ENCODE peak calls at places on chromosome 9, in five cellular contexts. K is stomach, X is K562, Q is transverse colon, F is GM12878. O is an unnamed sample.

GRCh38 chr9:126449725-126450443 is 123.3 kb downstream of the MVB12B start:
- DNase-seq in K (no peak), X (no peak), Q (no peak), F (no peak), O (no peak)

GRCh38 chr9:105216440-105217178 is 27.8 kb upstream of the SLC44A1 start:
- DNase-seq in K (peak; percentile 45), X (no peak), Q (peak; percentile 54), F (no peak), O (no peak)

GRCh38 chr9:114371986-114372917 is 15.5 kb downstream of the AKNA start:
- DNase-seq in K (no peak), X (no peak), Q (peak; percentile 45), F (no peak), O (no peak)

GRCh38 chr9:38149647-38150046 is 80.6 kb upstream of the SHB start:
- DNase-seq in K (no peak), X (no peak), Q (no peak), F (no peak), O (no peak)

GRCh38 chr9:83334320-83334719 is 203.9 kb downstream of the FRMD3 start:
- DNase-seq in K (peak; percentile 89), X (peak; percentile 46), Q (peak; percentile 87), F (peak; percentile 11), O (peak; percentile 83)

GRCh38 chr9:98922721-98923435 is 20.8 kb upstream of the COL15A1 start:
- DNase-seq in K (no peak), X (no peak), Q (no peak), F (no peak), O (no peak)

GRCh38 chr9:132886358-132886725 is 7.6 kb downstream of the SPACA9 start:
- DNase-seq in K (no peak), X (no peak), Q (no peak), F (no peak), O (no peak)

GRCh38 chr9:136225366-136225747 is 20.3 kb downstream of the QSOX2 start:
- DNase-seq in K (no peak), X (no peak), Q (peak; percentile 54), F (peak; percentile 32), O (no peak)

GRCh38 chr9:17793713-17794622 is 215.1 kb downstream of the SH3GL2 start:
- DNase-seq in K (no peak), X (no peak), Q (peak; percentile 16), F (no peak), O (no peak)

GRCh38 chr9:128819716-128820664 is 1.7 kb downstream of the ENDOG start:
- DNase-seq in K (no peak), X (peak; percentile 77), Q (peak; percentile 47), F (no peak), O (no peak)

GRCh38 chr9:108478871-108479332 is 376.9 kb downstream of the ACTL7B start:
- DNase-seq in K (no peak), X (no peak), Q (no peak), F (peak; percentile 15), O (no peak)

GRCh38 chr9:16626577-16627130 is 243.8 kb downstream of the BNC2 start:
- DNase-seq in K (no peak), X (no peak), Q (no peak), F (no peak), O (no peak)

GRCh38 chr9:101397746-101398334 is 578 bp downstream of the MRPL50 start:
- DNase-seq in K (no peak), X (no peak), Q (peak; percentile 7), F (no peak), O (no peak)

GRCh38 chr9:7777776-7778175 is 21.8 kb downstream of the DMAC1 start:
- DNase-seq in K (no peak), X (no peak), Q (no peak), F (no peak), O (no peak)

GRCh38 chr9:98256632-98257218 is 1.3 kb upstream of the TBC1D2 start:
- DNase-seq in K (no peak), X (peak; percentile 70), Q (no peak), F (no peak), O (no peak)

GRCh38 chr9:114497727-114498382 is 7.4 kb downstream of the WHRN start:
- DNase-seq in K (no peak), X (no peak), Q (no peak), F (no peak), O (no peak)

GRCh38 chr9:96564217-96564616 is 55.4 kb downstream of the CDC14B start:
- DNase-seq in K (no peak), X (no peak), Q (no peak), F (no peak), O (no peak)

GRCh38 chr9:69818946-69819345 is 1.7 kb upstream of the CFAP95 start:
- DNase-seq in K (no peak), X (no peak), Q (no peak), F (no peak), O (no peak)

GRCh38 chr9:16461851-16462250 is 408.6 kb downstream of the BNC2 start:
- DNase-seq in K (no peak), X (no peak), Q (no peak), F (no peak), O (no peak)

GRCh38 chr9:72464819-72465218 is 56.6 kb upstream of the TMC1 start:
- DNase-seq in K (no peak), X (no peak), Q (no peak), F (no peak), O (no peak)

GRCh38 chr9:3243676-3244075 is 282.1 kb downstream of the RFX3 start:
- DNase-seq in K (no peak), X (no peak), Q (no peak), F (no peak), O (no peak)

GRCh38 chr9:3247211-3247610 is 278.6 kb downstream of the RFX3 start:
- DNase-seq in K (no peak), X (no peak), Q (no peak), F (no peak), O (no peak)

GRCh38 chr9:3246231-3246630 is 279.6 kb downstream of the RFX3 start:
- DNase-seq in K (no peak), X (no peak), Q (no peak), F (no peak), O (no peak)

GRCh38 chr9:3241290-3241689 is 284.5 kb downstream of the RFX3 start:
- DNase-seq in K (no peak), X (no peak), Q (no peak), F (no peak), O (no peak)

GRCh38 chr9:3244963-3245653 is 280.7 kb downstream of the RFX3 start:
- DNase-seq in K (no peak), X (no peak), Q (no peak), F (peak; percentile 34), O (no peak)
- TF ChIP-seq POLR2AphosphoS5 in K (no peak), X (no peak), Q (no peak), F (no peak), O (no peak)

DNA sequence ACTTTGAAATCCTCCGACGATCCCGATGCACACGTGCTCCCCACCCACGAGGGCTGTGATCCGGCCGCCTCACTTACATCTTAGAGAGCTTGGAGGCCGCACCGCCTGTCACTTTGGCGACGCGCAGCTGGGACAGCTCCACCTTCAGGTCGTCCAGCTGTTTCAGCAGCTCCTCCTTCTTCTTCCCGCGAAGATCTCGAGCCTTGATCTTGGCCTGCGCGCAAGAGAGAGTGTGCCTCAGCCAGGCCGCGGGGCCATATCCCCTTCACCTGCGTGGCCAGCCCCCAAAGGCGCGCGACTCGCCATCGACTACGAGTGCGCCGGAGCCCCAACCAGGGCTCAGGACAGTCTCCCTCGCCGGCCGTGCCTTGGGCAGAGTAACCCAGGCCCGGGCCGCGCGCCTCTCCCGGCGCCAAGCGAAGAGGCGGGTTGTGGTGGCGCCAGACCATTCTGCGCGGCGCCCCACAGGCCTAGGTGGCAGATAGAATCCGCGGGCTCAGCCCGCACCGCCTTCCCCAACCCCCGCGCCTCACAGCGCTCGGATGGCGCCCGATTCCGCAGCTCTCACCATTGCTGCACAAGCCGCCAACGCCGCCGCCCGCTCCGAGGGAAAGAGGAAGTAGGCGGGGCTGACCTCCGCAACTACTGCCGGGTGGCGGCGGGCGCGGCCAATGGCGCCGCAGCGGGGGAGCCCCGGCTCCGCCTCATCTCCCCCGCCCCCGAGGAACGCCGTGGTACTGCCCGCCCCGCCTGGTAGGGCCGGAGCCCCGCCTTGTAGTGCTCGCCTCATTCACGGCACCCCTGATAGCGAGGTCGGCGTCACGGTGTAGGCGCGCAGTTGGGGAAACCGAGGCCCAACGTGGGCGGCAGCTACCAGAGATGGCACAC is at the start of the genes ARPC5L and RPL35:
- DNase-seq in K (peak; percentile 96), X (peak; percentile 99), Q (peak; percentile 97), F (peak; percentile 80), O (peak; percentile 96)
- TF ChIP-seq EP300 in K (no peak), X (no peak), Q (no peak), F (no peak), O (no peak)

DNA sequence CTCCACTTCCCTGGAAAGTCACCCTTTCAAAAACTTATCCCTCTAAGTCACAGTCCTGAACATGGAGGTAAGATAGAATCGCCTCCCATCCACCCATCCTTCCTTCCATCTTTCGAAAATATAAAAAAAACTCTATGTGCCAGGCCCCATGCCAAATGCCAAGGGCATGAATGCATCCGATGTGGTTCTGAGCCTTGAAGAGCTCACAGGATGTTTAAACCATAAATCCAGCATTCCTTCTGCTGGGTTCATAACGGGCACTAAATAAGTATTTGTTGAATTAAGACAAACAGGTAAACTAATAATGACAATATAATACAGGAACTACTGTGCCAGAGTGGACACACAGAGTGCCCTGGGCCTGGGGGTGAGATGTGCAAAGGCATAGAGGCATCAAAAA is 147.3 kb downstream of the TTLL11 start:
- DNase-seq in K (no peak), X (no peak), Q (no peak), F (no peak), O (no peak)
- TF ChIP-seq POLR2A in K (no peak), X (no peak), Q (no peak), F (no peak), O (no peak)

GRCh38 chr9:14346826-14347407 is 33.0 kb upstream of the NFIB start:
- DNase-seq in K (no peak), X (no peak), Q (no peak), F (no peak), O (no peak)

GRCh38 chr9:14347408-14348224 is 33.7 kb upstream of the NFIB start:
- DNase-seq in K (no peak), X (no peak), Q (peak; percentile 28), F (no peak), O (no peak)

GRCh38 chr9:14349141-14349817 is 35.3 kb upstream of the NFIB start:
- DNase-seq in K (no peak), X (no peak), Q (no peak), F (no peak), O (no peak)

GRCh38 chr9:14349818-14350333 is 35.9 kb upstream of the NFIB start:
- DNase-seq in K (no peak), X (no peak), Q (no peak), F (no peak), O (no peak)

DNA sequence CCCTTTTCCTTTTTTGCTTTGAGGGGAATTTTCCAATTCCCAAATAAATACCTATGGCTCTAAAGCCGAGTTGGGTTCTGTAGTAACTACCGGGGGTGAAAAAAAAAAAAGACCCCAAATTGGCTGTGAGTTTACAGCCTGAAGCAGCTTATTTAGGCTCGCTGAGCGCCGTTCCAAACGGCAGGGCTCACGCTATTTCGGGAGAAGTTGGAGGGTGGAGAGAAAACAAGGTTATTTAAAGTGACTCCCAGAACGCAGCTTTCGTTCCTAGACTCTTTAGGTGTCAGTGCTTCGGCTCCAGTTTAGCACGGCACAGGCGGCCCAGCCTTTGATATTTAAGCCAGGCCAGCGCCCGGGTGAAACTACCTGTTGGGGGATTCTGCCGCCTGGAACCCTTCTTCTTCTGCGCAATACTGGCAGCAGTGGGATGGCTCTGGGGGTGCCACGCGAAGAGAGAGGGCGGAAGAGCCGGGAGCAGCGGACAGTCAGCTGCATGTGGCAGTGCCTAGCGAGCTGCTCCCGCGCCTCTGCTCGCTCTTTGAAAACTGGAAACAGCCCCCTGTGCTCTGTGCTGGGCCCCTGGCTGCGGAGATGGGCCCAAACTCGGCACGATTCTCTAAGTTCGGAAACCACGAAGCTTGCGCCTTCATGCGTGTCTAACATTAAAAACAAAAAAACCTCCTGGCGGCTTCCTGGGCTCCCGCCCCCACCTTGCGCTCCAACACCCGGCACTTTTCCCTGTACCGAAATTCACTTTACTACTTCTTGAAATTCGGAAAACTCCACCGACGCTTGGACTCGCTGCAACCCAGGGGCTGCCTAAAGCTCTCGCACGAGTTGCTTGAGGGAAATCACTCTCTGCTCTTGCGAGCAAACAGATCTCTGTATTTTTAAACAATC is 34.5 kb upstream of the NFIB start:
- DNase-seq in K (no peak), X (no peak), Q (no peak), F (no peak), O (no peak)
- TF ChIP-seq POLR2AphosphoS5 in K (no peak), X (no peak), Q (no peak), F (no peak), O (no peak)

O was measured in suprapubic skin.